ENCODE peak calls at places on chromosomes 5 and 9, in six cellular contexts. V is SK-N-SH, M is GM12878, A is K562, F is HepG2, N is H1. R is an unnamed sample.

GRCh38 chr5:167964529-167964928 is 326.9 kb upstream of the WWC1 start:
- DNase-seq in V (peak; percentile 19), M (no peak), A (no peak), F (no peak), N (no peak), R (no peak)

GRCh38 chr9:127248241-127248640 is 16.3 kb upstream of the GARNL3 start:
- DNase-seq in V (no peak), M (no peak), A (no peak), F (no peak), N (no peak), R (no peak)

GRCh38 chr5:77145666-77146065 is 58.6 kb upstream of the ZBED3 start:
- DNase-seq in V (no peak), M (no peak), A (no peak), F (no peak), N (no peak), R (no peak)

GRCh38 chr5:147485046-147485445 is 24.8 kb downstream of the DPYSL3 start:
- DNase-seq in V (no peak), M (no peak), A (no peak), F (no peak), N (no peak), R (no peak)

GRCh38 chr5:27312291-27312690 is 273.9 kb upstream of the CDH9 start:
- DNase-seq in V (no peak), M (no peak), A (no peak), F (no peak), N (no peak), R (no peak)

GRCh38 chr9:78235296-78235770 is 542 bp upstream of the CEP78 start:
- DNase-seq in V (peak; percentile 17), M (no peak), A (no peak), F (no peak), N (no peak), R (no peak)

GRCh38 chr5:158531899-158532298 is 567.8 kb downstream of the EBF1 start:
- DNase-seq in V (no peak), M (no peak), A (no peak), F (no peak), N (no peak), R (no peak)

GRCh38 chr5:141910271-141910673 is 13.4 kb upstream of the DELE1 start:
- DNase-seq in V (no peak), M (no peak), A (no peak), F (no peak), N (no peak), R (no peak)

GRCh38 chr5:15740383-15740782 is 240.4 kb downstream of the FBXL7 start:
- DNase-seq in V (no peak), M (no peak), A (no peak), F (no peak), N (no peak), R (no peak)

GRCh38 chr5:106121972-106122605 is 1548.6 kb downstream of the EFNA5 start:
- DNase-seq in V (peak; percentile 20), M (no peak), A (peak; percentile 69), F (no peak), N (peak; percentile 78), R (no peak)

GRCh38 chr9:121226186-121226585 is 24.5 kb upstream of the RAB14 start:
- DNase-seq in V (no peak), M (no peak), A (no peak), F (no peak), N (no peak), R (no peak)

GRCh38 chr5:80172067-80172690 is 83.7 kb downstream of the SERINC5 start:
- DNase-seq in V (no peak), M (no peak), A (no peak), F (no peak), N (no peak), R (no peak)

GRCh38 chr9:129584136-129584535 is 36.8 kb downstream of the C9orf50 start:
- DNase-seq in V (peak; percentile 85), M (peak; percentile 76), A (peak; percentile 90), F (peak; percentile 82), N (peak; percentile 71), R (no peak)

GRCh38 chr5:127997131-127997775 is 86.3 kb upstream of the SLC12A2 start:
- DNase-seq in V (no peak), M (no peak), A (no peak), F (no peak), N (no peak), R (no peak)

GRCh38 chr9:94504358-94504757 is 50.5 kb upstream of the PCAT7 start:
- DNase-seq in V (no peak), M (no peak), A (no peak), F (no peak), N (no peak), R (no peak)

GRCh38 chr9:37035472-37036236 is 1.6 kb upstream of the PAX5 start:
- DNase-seq in V (peak; percentile 70), M (no peak), A (no peak), F (no peak), N (peak; percentile 68), R (no peak)

GRCh38 chr9:116196806-116197205 is 43.2 kb downstream of the PAPPA start:
- DNase-seq in V (no peak), M (no peak), A (no peak), F (no peak), N (no peak), R (no peak)

GRCh38 chr5:135317286-135317685 is 81.7 kb downstream of the MACROH2A1 start:
- DNase-seq in V (no peak), M (no peak), A (no peak), F (no peak), N (peak; percentile 6), R (no peak)

GRCh38 chr5:43110606-43111170 is 10.0 kb upstream of the ZNF131 start:
- DNase-seq in V (peak; percentile 32), M (no peak), A (peak; percentile 35), F (peak; percentile 43), N (peak; percentile 55), R (no peak)

GRCh38 chr9:72554221-72554641 is 32.8 kb downstream of the TMC1 start:
- DNase-seq in V (no peak), M (no peak), A (no peak), F (peak; percentile 73), N (no peak), R (no peak)

GRCh38 chr5:67182406-67182805 is 14.2 kb downstream of the CD180 start:
- DNase-seq in V (no peak), M (no peak), A (peak; percentile 20), F (no peak), N (peak; percentile 55), R (no peak)

GRCh38 chr5:138503487-138504270 is 38.4 kb downstream of the EGR1 start:
- DNase-seq in V (peak; percentile 70), M (peak; percentile 17), A (peak; percentile 74), F (peak; percentile 56), N (no peak), R (peak; percentile 10)

GRCh38 chr9:134223601-134224122 is 59.3 kb upstream of the RNU6ATAC start:
- DNase-seq in V (no peak), M (no peak), A (no peak), F (no peak), N (no peak), R (no peak)

GRCh38 chr5:107615173-107615856 is 55.4 kb downstream of the EFNA5 start:
- DNase-seq in V (peak; percentile 39), M (no peak), A (no peak), F (no peak), N (no peak), R (no peak)

DNA sequence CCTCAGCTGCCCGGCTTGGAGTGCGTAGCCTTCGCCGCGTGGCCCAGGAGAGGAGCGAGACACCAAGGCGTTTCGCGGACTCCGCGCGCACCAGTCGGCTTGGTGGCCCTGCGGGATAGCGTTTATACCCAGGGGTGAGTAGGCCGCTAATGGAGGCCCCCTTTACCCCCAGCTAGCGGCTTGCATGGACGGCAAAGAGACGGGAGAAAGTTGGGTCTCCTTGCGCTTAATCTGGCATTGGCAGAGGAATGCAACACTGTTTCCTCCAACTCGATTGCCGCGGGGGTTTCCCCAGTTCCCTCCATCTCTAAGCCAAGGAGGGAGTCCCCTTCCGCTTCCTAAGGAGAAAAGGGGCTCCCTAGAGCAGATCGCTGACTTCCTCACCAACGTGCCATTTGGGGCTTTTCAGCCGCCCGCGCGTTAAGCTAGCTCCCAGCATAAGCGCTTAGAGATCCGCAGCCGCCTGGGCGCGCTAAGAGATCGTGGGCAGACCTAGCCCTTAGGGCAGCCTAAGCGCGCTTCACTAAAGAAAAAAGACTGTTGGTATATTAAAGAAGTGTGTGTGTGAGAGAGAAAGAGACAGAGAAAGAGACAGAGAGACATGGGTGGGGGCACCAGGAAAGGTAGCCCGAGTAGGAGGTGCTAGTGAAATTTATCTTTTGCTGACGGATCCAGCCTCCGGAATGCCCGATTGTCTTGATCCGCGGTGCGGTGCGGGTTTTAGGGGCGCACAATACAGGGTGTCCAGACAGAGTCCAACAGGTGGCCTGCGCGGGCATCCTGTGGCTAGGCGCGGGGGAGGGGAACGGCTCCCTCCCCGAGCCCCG is 597.9 kb upstream of the SGCD start:
- DNase-seq in V (peak; percentile 25), M (no peak), A (no peak), F (no peak), N (peak; percentile 75), R (no peak)
- H3K27me3 ChIP-seq in V (peaks cover 28% of the 10 kb centered on the region), M (peaks cover 6% of the 10 kb centered on the region), A (no peaks in the 10 kb centered on the region), F (no peaks in the 10 kb centered on the region), N (peaks cover 77% of the 10 kb centered on the region), R (peaks cover 28% of the 10 kb centered on the region)

DNA sequence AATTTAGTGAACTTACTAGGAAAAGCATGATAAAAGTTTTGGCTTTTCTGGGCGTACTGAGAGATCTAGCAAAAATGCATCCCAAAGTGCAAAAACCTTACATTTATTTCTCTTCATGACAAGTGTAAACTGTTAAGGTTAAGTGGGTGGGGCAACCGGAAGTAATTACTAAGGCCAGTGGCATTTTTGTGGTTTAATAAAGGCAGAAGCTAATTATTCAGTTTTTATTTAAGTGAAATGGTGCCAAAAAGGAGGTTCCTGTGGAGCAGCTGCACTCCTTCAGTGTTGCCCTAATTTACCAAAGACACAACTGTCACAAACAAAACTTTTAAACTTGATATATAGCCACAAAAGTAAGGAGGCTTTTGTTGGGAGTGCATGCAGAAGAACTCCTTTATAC is 81.6 kb downstream of the NDUFS4 start:
- DNase-seq in V (no peak), M (no peak), A (no peak), F (no peak), N (no peak), R (no peak)
- TF ChIP-seq GABPA in V (no peak), M (no peak), A (no peak), F (no peak), N (no peak), R (no peak)

DNA sequence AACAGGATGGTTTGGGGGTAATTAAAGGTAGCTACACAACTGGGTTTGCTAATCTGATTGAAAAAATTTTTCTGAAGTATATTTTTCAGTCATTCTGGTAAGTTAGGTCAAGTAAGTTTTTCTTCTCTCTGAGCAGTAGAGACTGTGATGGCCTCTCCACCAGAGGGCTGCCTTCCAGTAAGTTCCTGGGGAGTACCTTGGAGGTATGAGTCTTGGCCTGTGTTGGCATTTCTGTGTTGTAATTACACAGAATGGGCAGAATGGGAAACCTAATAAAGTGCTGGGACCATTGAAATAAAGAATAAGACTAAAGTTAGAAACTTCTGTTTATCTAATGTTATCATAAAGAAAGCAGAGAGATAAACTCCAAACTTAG is 430.8 kb downstream of the ARHGEF28 start:
- DNase-seq in V (no peak), M (no peak), A (no peak), F (peak; percentile 9), N (no peak), R (no peak)
- TF ChIP-seq POLR2AphosphoS5 in V (no peak), M (no peak), A (no peak), F (no peak), N (no peak), R (no peak)

DNA sequence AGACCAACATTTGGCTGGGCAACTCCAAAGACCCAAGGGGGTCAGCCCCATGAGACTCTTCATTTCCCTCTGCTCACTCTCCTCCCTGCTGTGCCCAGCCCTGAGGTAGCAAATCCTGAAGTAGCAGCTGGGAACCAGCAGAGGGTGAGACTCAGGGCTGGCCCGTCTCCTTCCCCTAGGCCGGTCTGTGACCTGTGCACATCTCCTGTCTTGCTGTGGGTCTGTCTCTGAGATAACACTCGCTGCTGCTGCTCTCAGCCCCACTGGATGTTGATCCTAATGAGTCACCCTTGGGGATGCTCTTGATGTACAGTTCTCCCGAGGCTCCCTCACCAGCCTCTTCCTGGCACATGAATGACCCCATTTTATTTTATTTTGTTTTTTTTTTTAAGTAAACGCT is 7.3 kb upstream of the OR2V1 start:
- DNase-seq in V (no peak), M (no peak), A (no peak), F (no peak), N (no peak), R (no peak)
- H3K27me3 ChIP-seq in V (peaks cover 20% of the 10 kb centered on the region), M (no peaks in the 10 kb centered on the region), A (no peaks in the 10 kb centered on the region), F (peaks cover 2% of the 10 kb centered on the region), N (no peaks in the 10 kb centered on the region), R (peaks cover 6% of the 10 kb centered on the region)

R was measured in HL-60.